ENCODE peak calls at places on chromosome 16, in ten cellular contexts. W is Peyer's patch, V is NB4, C is ovary, T is gastrocnemius medialis, Z is IMR-90, R is A549, N is HCT116, U is tibial nerve, A is heart left ventricle. M is an unnamed sample.

GRCh38 chr16:17476414-17477259 is 5.9 kb upstream of the XYLT1 start:
- DNase-seq in W (peak), V (peak), C (peak), T (no peak), Z (peak), R (peak), N (peak), U (peak), A (no peak), M (peak)

GRCh38 chr16:391885-392335 is 5.1 kb upstream of the NME4 start:
- DNase-seq in W (peak), V (peak), C (no peak), T (no peak), Z (peak), R (peak), N (no peak), U (no peak), A (no peak), M (no peak)

GRCh38 chr16:79897444-79898146 is 297.1 kb upstream of the MAF start:
- DNase-seq in W (no peak), V (no peak), C (peak), T (no peak), Z (no peak), R (peak), N (no peak), U (peak), A (no peak), M (peak)

GRCh38 chr16:31128711-31129567 is 6.6 kb downstream of the PRSS8 start:
- DNase-seq in W (no peak), V (peak), C (no peak), T (no peak), Z (no peak), R (no peak), N (no peak), U (no peak), A (no peak), M (no peak)

GRCh38 chr16:78761427-78761826 is 662.0 kb downstream of the WWOX start:
- DNase-seq in W (no peak), V (peak), C (no peak), T (no peak), Z (no peak), R (no peak), N (no peak), U (no peak), A (no peak), M (no peak)

GRCh38 chr16:88719267-88719932 is 13.1 kb downstream of the CTU2 start:
- DNase-seq in W (no peak), V (no peak), C (no peak), T (no peak), Z (no peak), R (no peak), N (no peak), U (no peak), A (no peak), M (peak)

GRCh38 chr16:75899163-75899562 is 172.9 kb upstream of the CPHXL start:
- DNase-seq in W (no peak), V (no peak), C (no peak), T (no peak), Z (no peak), R (no peak), N (no peak), U (no peak), A (no peak), M (no peak)

GRCh38 chr16:21156767-21157467 is 1.6 kb upstream of the LDAF1 start:
- DNase-seq in W (no peak), V (peak), C (peak), T (no peak), Z (peak), R (peak), N (peak), U (peak), A (no peak), M (peak)

GRCh38 chr16:14095883-14096551 is 24.9 kb downstream of the MRTFB start:
- DNase-seq in W (no peak), V (no peak), C (no peak), T (no peak), Z (peak), R (no peak), N (peak), U (no peak), A (no peak), M (no peak)

GRCh38 chr16:1158456-1159324 is 5.8 kb downstream of the CACNA1H start:
- DNase-seq in W (no peak), V (no peak), C (peak), T (peak), Z (peak), R (no peak), N (no peak), U (no peak), A (peak), M (peak)

GRCh38 chr16:10753670-10754069 is 10.0 kb downstream of the NUBP1 start:
- DNase-seq in W (no peak), V (no peak), C (no peak), T (no peak), Z (no peak), R (no peak), N (no peak), U (no peak), A (no peak), M (no peak)

GRCh38 chr16:67397451-67397801 is 4.1 kb upstream of the TPPP3 start:
- DNase-seq in W (no peak), V (no peak), C (no peak), T (no peak), Z (no peak), R (no peak), N (no peak), U (no peak), A (peak), M (no peak)

GRCh38 chr16:13335894-13336293 is 434.5 kb downstream of the SHISA9 start:
- DNase-seq in W (no peak), V (no peak), C (no peak), T (no peak), Z (no peak), R (no peak), N (no peak), U (no peak), A (no peak), M (no peak)

GRCh38 chr16:28291651-28292626 is at the start of gene SBK1:
- DNase-seq in W (peak), V (peak), C (peak), T (peak), Z (peak), R (peak), N (peak), U (peak), A (peak), M (peak)

GRCh38 chr16:72952404-72953301 is 95.3 kb downstream of the ZFHX3 start:
- DNase-seq in W (no peak), V (no peak), C (no peak), T (no peak), Z (peak), R (no peak), N (no peak), U (no peak), A (no peak), M (no peak)

GRCh38 chr16:25575363-25575762 is 116.4 kb upstream of the HS3ST4 start:
- DNase-seq in W (no peak), V (no peak), C (no peak), T (no peak), Z (no peak), R (no peak), N (no peak), U (no peak), A (no peak), M (no peak)

GRCh38 chr16:66927012-66927436 is 1.7 kb upstream of the RRAD start:
- DNase-seq in W (no peak), V (peak), C (no peak), T (no peak), Z (peak), R (peak), N (no peak), U (no peak), A (no peak), M (no peak)

GRCh38 chr16:84184775-84185174 is 2.1 kb downstream of the TAF1C start:
- DNase-seq in W (no peak), V (no peak), C (peak), T (no peak), Z (no peak), R (no peak), N (no peak), U (no peak), A (no peak), M (peak)

GRCh38 chr16:49970818-49971431 is 54.1 kb upstream of the CNEP1R1 start:
- DNase-seq in W (no peak), V (no peak), C (no peak), T (no peak), Z (no peak), R (no peak), N (no peak), U (no peak), A (no peak), M (no peak)

GRCh38 chr16:89004209-89004831 is 27.3 kb upstream of the CBFA2T3 start:
- DNase-seq in W (no peak), V (no peak), C (no peak), T (no peak), Z (no peak), R (no peak), N (no peak), U (no peak), A (no peak), M (no peak)

DNA sequence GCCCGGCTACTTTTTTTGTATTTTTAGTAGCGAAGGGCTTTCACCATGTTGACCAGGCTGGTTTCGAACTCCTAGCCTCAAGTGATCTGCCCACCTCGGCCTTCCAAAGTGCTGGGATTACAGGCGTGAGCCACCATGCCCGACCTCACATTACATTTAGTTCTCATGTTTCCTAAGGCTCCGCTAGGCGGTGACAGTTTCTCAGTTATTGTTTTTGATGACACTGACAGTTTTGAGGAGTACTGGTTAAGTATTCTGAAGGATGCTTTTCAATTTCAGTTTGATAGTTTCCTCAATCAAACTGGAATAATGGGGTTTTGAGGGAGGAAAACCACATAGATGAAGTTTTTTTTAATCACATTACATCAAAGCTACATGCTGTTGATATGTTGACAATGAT is 1028.5 kb downstream of the CDH8 start:
- DNase-seq in W (no peak), V (no peak), C (no peak), T (no peak), Z (no peak), R (peak), N (no peak), U (no peak), A (no peak), M (no peak)
- H3K4me3 ChIP-seq in W (no peak), V (no peak), C (no peak), T (no peak), Z (no peak), R (no peak), N (no peak), U (no peak), A (no peak), M (no peak)

GRCh38 chr16:53435066-53435688 is 906 bp downstream of the RBL2 start:
- DNase-seq in W (peak), V (peak), C (peak), T (peak), Z (peak), R (peak), N (peak), U (peak), A (peak), M (peak)
- TF ChIP-seq POLR2A in W (peak), V (peak), C (peak), T (peak), Z (no peak), R (peak), N (no peak), U (peak), A (no peak), M (peak)

GRCh38 chr16:2514333-2515179 is 804 bp downstream of the ATP6V0C start:
- DNase-seq in W (peak), V (peak), C (no peak), T (no peak), Z (no peak), R (no peak), N (no peak), U (no peak), A (peak), M (no peak)

GRCh38 chr16:2513405-2514332 is at the start of gene ATP6V0C:
- DNase-seq in W (peak), V (peak), C (peak), T (peak), Z (peak), R (peak), N (peak), U (peak), A (peak), M (peak)

GRCh38 chr16:2512920-2513404 is 790 bp upstream of the ATP6V0C start:
- DNase-seq in W (peak), V (peak), C (no peak), T (no peak), Z (no peak), R (no peak), N (no peak), U (no peak), A (peak), M (no peak)

GRCh38 chr16:2511128-2511785 is 2.5 kb upstream of the ATP6V0C start:
- DNase-seq in W (no peak), V (no peak), C (peak), T (no peak), Z (peak), R (no peak), N (no peak), U (peak), A (peak), M (peak)

DNA sequence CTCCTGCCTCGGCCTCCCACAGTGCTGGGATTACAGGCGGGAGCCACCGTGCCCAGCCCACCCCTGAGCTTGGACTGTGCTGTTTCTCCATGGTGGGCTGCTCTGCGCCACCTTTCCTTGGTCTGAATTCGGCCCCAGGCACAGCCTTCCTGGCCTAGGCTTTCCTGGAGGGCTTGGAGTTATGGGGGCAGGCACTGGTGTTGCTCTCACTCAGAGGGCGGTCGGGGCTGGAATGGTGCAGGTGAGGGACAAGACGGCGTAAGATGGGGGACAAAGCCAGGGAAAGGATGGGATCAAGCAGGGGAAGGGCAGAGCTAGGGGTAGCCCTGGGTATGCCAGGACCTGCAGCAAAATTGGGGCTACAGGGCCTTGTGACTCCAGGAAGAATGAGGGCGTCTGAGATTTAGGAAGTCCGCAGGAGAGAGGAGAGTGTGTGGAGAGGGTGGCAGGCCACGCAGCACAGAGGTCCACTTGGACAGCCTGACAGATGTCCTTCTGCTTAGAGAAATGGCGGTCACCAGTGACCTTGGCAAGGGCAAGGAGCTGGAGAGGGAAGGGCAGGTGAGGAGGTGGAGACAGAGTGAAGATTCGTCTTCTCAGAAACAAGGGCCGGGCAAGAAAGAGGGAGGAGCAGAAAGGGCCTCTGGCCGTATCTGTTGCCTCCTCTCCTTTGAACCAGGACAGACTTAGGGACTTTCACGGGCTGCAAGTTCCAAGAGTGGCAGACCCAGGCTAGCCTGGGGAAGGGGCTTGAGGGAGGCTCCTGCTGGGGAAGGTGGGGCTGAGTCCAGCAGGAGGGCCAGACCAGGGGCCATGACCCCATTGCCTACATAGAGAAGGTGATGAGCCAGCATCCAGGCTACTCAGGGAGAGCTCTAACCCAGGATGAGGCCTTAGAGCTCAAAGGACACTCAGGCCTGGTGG is 1.5 kb upstream of the ATP6V0C start:
- DNase-seq in W (no peak), V (no peak), C (no peak), T (no peak), Z (no peak), R (no peak), N (no peak), U (no peak), A (peak), M (peak)
- H3K4me3 ChIP-seq in W (no peak), V (no peak), C (no peak), T (no peak), Z (no peak), R (no peak), N (no peak), U (no peak), A (no peak), M (no peak)

GRCh38 chr16:18782697-18783429 is 7.3 kb downstream of the RPS15A start:
- DNase-seq in W (no peak), V (no peak), C (no peak), T (no peak), Z (no peak), R (no peak), N (no peak), U (no peak), A (no peak), M (no peak)
- TF ChIP-seq POLR2A in W (no peak), V (no peak), C (no peak), T (no peak), Z (no peak), R (no peak), N (no peak), U (no peak), A (no peak), M (no peak)

DNA sequence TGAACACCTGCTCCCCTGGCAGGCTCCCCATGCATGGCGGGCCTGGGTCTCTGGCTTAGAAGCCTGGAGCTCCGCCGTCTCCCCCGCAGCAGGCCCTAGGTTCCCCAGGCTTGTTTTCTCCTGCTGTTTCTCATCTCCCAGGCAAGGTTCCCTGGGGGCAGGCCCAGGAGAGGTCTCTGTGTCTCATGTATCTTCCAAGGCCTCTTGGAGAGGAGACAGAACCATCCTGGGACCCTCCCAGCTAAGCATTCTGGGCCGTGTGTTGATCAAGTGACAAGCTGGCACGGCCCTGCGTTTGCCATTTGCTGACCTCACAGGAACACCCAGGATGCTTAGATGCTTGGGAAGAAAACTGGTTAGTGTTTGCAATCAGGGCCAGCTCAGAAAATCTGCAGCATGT is 202.4 kb upstream of the CIBAR2 start:
- DNase-seq in W (no peak), V (no peak), C (no peak), T (no peak), Z (no peak), R (no peak), N (no peak), U (no peak), A (no peak), M (no peak)
- H3K4me3 ChIP-seq in W (no peak), V (no peak), C (no peak), T (no peak), Z (no peak), R (no peak), N (no peak), U (no peak), A (no peak), M (no peak)

DNA sequence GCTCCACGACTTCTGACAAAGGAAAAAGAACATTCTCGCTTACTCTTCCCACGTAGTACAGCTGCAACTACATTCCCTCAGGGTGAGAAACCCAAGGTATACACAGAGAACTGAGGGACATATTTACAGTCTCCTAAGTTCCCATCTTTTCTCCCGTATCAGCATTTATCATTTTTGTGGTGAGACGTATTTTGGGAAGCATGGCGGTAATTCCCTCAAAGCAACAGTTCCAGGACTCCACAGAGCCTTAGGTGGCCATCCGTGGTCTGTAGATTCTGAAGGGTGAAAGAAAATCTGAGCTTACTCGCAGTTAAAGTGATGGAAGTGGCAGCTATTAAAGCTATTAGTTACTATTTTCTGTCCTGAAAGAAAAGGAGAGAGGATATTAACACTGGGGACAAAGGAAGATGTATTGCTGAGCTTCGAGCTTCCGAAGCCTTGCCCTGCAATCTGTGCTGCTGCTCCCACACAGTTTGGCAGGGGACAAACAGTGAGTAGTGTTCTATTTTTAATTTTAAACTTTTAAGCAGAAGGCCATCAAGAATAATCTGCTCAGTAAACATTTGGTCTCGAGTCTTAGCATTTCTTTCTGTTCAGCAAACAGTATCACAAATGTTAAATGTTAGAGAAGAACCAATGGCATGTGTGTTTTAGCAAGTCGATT is 1296.1 kb downstream of the CDH8 start:
- DNase-seq in W (no peak), V (no peak), C (no peak), T (no peak), Z (no peak), R (no peak), N (no peak), U (no peak), A (no peak), M (no peak)
- TF ChIP-seq POLR2A in W (no peak), V (no peak), C (no peak), T (no peak), Z (no peak), R (no peak), N (no peak), U (no peak), A (no peak), M (no peak)

GRCh38 chr16:29745126-29745852 is 501 bp downstream of the C16orf54 start:
- DNase-seq in W (peak), V (peak), C (no peak), T (no peak), Z (no peak), R (no peak), N (no peak), U (no peak), A (no peak), M (no peak)
- H3K4me3 ChIP-seq in W (peak), V (peak), C (no peak), T (peak), Z (no peak), R (no peak), N (no peak), U (no peak), A (peak), M (no peak)

M was measured in uterus.